ENCODE peak calls at places on chromosome 21, in four cellular contexts. H, P, L and N are unnamed samples.

GRCh38 chr21:26441081-26441610 is 131.9 kb downstream of the CYYR1 start:
- DNase-seq in L (no peak), H (no peak), P (no peak), N (no peak)

GRCh38 chr21:41438425-41439113 is 12.5 kb downstream of the MX1 start:
- DNase-seq in P (no peak), H (no peak), L (no peak), N (no peak)

GRCh38 chr21:24375201-24375600 is 1232.1 kb downstream of the MRPL39 start:
- DNase-seq in L (no peak), H (no peak), P (no peak), N (no peak)

GRCh38 chr21:43944757-43945156 is 67.4 kb upstream of the TRAPPC10 start:
- DNase-seq in L (no peak), H (no peak), P (no peak), N (no peak)

GRCh38 chr21:26085100-26085499 is 85.5 kb downstream of the APP start:
- DNase-seq in L (no peak), H (no peak), P (no peak), N (no peak)

GRCh38 chr21:23083242-23083641 is 2085.0 kb downstream of the NCAM2 start:
- DNase-seq in P (no peak), H (no peak), L (no peak), N (no peak)

GRCh38 chr21:43884861-43885370 is 19.9 kb downstream of the AGPAT3 start:
- DNase-seq in H (no peak), P (peak), L (no peak), N (no peak)

GRCh38 chr21:13937236-13937635 is 273.5 kb downstream of the LIPI start:
- DNase-seq in P (no peak), H (peak), L (no peak), N (no peak)

GRCh38 chr21:17775431-17776126 is 43.6 kb downstream of the C21orf91 start:
- DNase-seq in P (peak), H (no peak), L (peak), N (no peak)

GRCh38 chr21:14523234-14523633 is 22.9 kb downstream of the SAMSN1 start:
- DNase-seq in H (no peak), P (no peak), L (no peak), N (no peak)

GRCh38 chr21:41663805-41664788 is 102.8 kb downstream of the RIPK4 start:
- DNase-seq in L (peak), H (no peak), P (peak), N (no peak)

GRCh38 chr21:17819114-17819877 is at the start of gene C21orf91:
- DNase-seq in P (peak), H (peak), L (peak), N (peak)

GRCh38 chr21:29218749-29219148 is 80.0 kb upstream of the BACH1 start:
- DNase-seq in H (no peak), L (no peak), P (no peak), N (no peak)

GRCh38 chr21:37244506-37245083 is 22.5 kb downstream of the VPS26C start:
- DNase-seq in P (no peak), H (no peak), L (no peak), N (no peak)
- TF ChIP-seq PBX3 in P (no peak), H (no peak), L (no peak), N (no peak)

DNA sequence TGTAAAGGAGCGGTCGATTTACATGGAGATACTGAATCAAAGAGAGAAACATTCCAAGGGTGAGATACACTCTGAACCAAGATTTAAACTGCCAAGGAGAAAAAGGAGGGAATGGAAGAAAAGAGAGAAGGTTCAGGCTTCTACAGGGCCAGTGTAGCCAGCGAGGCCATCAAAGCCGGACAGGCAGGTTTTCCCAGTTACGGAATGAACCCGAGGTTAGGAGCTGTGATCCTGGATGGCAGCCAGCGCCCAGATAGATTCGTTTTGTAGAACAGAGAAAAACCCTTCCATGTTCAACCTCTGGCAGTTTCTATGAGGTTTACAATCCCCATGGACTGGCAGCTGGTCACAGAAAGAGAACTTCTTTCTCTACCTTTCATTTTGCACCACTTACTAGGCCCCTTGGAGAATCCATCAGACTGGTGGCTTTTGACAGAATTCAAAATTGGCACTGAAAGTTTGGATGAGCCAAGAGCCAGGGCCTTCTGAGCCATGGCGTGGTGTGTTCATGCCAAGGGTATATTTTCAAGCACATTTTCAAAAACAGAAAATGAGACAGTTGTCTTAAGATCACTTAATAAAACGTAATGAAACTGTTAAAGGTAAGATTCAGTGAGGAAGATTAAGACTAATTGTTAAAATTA is 171.5 kb downstream of the RUNX1 start:
- DNase-seq in L (no peak), P (no peak), H (no peak), N (no peak)
- H3K27ac ChIP-seq in L (no peak), P (no peak), H (no peak), N (peak)

GRCh38 chr21:45709127-45709526 is 65.6 kb downstream of the PCBP3 start:
- DNase-seq in L (no peak), H (no peak), P (no peak), N (no peak)
- TF ChIP-seq PBX3 in L (no peak), H (no peak), P (no peak), N (no peak)

DNA sequence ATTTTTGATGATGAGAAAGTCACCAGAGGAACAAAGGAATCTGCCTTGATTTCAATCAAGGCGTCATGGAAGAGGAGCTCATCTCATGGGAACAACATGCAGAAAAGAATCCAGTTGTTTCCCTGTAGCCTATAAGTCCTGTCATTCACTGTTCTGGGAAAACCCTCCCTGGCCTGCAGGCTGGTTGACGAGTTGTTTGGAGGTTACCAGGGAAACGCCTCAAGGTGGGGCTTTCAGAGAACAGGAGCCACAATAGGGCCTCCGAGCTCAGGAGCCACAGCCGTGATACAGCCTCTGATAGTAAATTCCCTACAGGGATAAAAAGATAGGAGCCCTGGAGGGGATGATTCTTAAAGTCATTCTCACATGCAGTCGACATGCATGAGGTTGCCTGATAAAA is 135.2 kb downstream of the PSMG1 start:
- DNase-seq in H (peak), P (peak), L (no peak), N (peak)
- H3K27ac ChIP-seq in H (no peak), P (no peak), L (no peak), N (no peak)

DNA sequence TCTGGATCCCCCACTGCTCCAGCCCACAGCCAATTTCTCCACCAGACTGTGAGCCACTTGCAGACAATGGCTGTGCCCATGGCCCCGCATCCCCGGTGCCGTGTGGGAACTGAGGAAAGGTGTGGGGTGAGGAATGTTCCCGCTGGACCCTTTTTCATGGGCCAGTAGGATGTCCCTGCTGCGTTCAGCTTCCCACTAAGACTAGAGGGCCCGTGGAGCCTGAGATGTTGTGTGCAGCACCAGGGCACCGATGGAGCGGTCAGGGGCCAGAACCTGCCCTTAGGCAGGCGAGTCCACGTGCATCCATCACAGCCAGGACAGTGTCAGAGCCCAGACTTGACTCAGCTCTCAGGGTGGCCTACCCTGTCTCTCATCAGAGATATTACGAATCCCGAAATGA is 105.7 kb upstream of the COL6A1 start:
- DNase-seq in P (no peak), L (no peak), H (peak), N (no peak)
- TF ChIP-seq PBX3 in P (no peak), L (no peak), H (no peak), N (no peak)

DNA sequence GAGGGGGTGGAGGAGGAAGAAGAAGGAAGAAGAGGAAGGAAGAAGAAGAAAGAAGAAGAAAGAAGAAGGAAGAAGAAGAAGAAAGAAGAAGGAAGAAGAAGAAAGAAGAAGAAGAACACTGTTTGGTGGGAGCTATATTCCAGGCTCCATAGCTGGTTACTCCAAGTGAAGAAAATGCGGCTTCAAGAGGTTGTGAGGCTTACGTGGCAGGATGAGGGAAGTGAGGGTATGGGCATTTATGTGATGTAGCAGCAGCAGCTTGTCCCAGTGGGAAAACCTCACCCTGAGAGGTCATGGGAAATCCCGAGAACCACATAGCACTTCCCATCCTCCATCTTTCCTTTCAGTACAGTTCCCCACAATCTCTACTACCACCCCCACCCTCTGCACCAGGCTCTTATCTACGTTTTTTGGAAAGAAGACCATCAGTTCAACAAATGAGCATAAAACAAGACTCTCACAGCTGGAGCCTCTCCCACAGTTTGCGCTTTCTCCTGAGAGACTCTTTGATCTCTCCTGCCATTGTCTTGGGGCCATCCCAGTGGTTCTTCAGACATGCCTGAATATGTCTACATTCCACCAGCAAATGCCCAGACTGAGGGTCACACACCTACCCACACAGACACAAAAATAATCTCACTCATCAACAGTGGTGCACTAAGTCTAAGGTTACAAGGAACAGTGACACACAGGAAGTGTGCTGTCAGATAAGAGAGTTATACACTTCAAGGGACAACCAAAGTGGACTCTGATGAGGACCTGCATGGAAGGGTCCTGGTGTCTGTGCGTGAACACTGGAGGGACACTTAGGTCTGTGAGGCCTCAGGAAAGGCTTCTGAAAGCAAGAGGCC is 77.9 kb upstream of the KCNJ15 start:
- DNase-seq in P (no peak), H (no peak), L (no peak), N (no peak)
- H3K27ac ChIP-seq in P (no peak), H (no peak), L (no peak), N (peak)

GRCh38 chr21:37117204-37117603 is 44.1 kb downstream of the TTC3 start:
- DNase-seq in P (peak), L (no peak), H (no peak), N (no peak)
- TF ChIP-seq PBX3 in P (no peak), L (no peak), H (no peak), N (no peak)

GRCh38 chr21:39484711-39485264 is 33.0 kb downstream of the SH3BGR start:
- DNase-seq in P (no peak), L (no peak), H (no peak), N (no peak)

GRCh38 chr21:39479164-39479563 is 27.4 kb downstream of the SH3BGR start:
- DNase-seq in L (no peak), H (no peak), P (no peak), N (no peak)

GRCh38 chr21:39483917-39484316 is 32.1 kb downstream of the SH3BGR start:
- DNase-seq in L (no peak), H (no peak), P (no peak), N (no peak)

DNA sequence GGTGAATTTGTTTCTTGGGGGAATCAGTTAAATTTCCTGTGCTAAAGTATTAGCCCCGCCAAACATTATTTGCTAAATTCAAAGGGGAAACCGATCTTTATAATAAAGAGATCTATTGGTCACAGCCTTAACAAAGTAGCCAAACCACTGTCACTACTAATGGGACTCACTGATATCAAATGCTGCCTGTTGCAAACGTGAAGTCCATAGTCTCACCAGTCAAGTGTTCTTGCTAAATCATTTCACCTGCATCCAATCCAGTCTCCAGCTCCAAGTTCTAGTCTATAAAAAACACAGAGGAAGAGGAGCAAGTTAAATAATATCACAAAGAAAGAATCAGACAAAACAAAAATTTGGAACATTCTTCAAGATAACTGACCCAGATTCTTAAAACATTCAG is 30.1 kb downstream of the SH3BGR start:
- DNase-seq in H (no peak), P (no peak), L (no peak), N (no peak)
- H3K27ac ChIP-seq in H (no peak), P (no peak), L (no peak), N (no peak)

GRCh38 chr21:35428489-35428888 is 379.4 kb upstream of the RUNX1 start:
- DNase-seq in L (no peak), H (no peak), P (no peak), N (no peak)

GRCh38 chr21:35428041-35428400 is 378.9 kb upstream of the RUNX1 start:
- DNase-seq in L (no peak), H (no peak), P (no peak), N (no peak)

GRCh38 chr21:35427320-35428040 is 378.4 kb upstream of the RUNX1 start:
- DNase-seq in P (no peak), L (no peak), H (no peak), N (no peak)

GRCh38 chr21:35426897-35427296 is 377.8 kb upstream of the RUNX1 start:
- DNase-seq in P (no peak), H (no peak), L (no peak), N (no peak)

GRCh38 chr21:35426484-35426883 is 377.4 kb upstream of the RUNX1 start:
- DNase-seq in L (no peak), P (no peak), H (no peak), N (no peak)
- TF ChIP-seq PBX3 in L (no peak), P (no peak), H (no peak), N (no peak)

GRCh38 chr21:42670058-42670830 is 16.8 kb downstream of the PDE9A start:
- DNase-seq in P (no peak), H (no peak), L (no peak), N (no peak)

GRCh38 chr21:42671778-42672593 is 18.6 kb downstream of the PDE9A start:
- DNase-seq in H (no peak), L (no peak), P (peak), N (no peak)

GRCh38 chr21:42669069-42669468 is 15.6 kb downstream of the PDE9A start:
- DNase-seq in P (peak), L (no peak), H (no peak), N (no peak)

GRCh38 chr21:42672699-42673458 is 19.5 kb downstream of the PDE9A start:
- DNase-seq in H (no peak), P (no peak), L (no peak), N (no peak)

GRCh38 chr21:42670884-42671283 is 17.5 kb downstream of the PDE9A start:
- DNase-seq in H (no peak), P (no peak), L (no peak), N (no peak)
- H3K27ac ChIP-seq in H (no peak), P (no peak), L (no peak), N (no peak)